ENCODE peak calls at places on chromosome 2, in eight cellular contexts. M is left ventricle myocardium inferior; T is AG04450; E is lower lobe of right lung; B is breast epithelium; G is RWPE2; H is psoas muscle; N is CD8-positive, alpha-beta T cell. X is an unnamed sample.

GRCh38 chr2:15383695-15384350 is 177.3 kb downstream of the NBAS start:
- DNase-seq in M (no peak), T (no peak), E (no peak), B (no peak), G (no peak), H (no peak), N (no peak), X (no peak)

GRCh38 chr2:8307779-8308178 is 374.1 kb upstream of the ID2 start:
- DNase-seq in M (no peak), T (no peak), E (no peak), B (no peak), G (no peak), H (no peak), N (no peak), X (no peak)

GRCh38 chr2:182636694-182637093 is 79.4 kb upstream of the DNAJC10 start:
- DNase-seq in M (no peak), T (no peak), E (no peak), B (no peak), G (no peak), H (no peak), N (no peak), X (no peak)

GRCh38 chr2:190563109-190563508 is 28.6 kb upstream of the NEMP2 start:
- DNase-seq in M (no peak), T (no peak), E (no peak), B (no peak), G (no peak), H (no peak), N (no peak), X (no peak)

GRCh38 chr2:188937228-188938220 is 36.6 kb upstream of the COL3A1 start:
- DNase-seq in M (no peak), T (peak; percentile 27), E (no peak), B (no peak), G (no peak), H (no peak), N (no peak), X (peak; percentile 53)

GRCh38 chr2:72144746-72145657 is 2.7 kb downstream of the CYP26B1 start:
- DNase-seq in M (peak; percentile 48), T (no peak), E (no peak), B (peak; percentile 54), G (peak; percentile 84), H (peak; percentile 54), N (no peak), X (no peak)

GRCh38 chr2:215728504-215729065 is 284.8 kb downstream of the MREG start:
- DNase-seq in M (no peak), T (peak; percentile 72), E (peak; percentile 53), B (no peak), G (peak; percentile 61), H (peak; percentile 12), N (no peak), X (peak; percentile 97)

GRCh38 chr2:120589782-120590608 is 145.7 kb upstream of the GLI2 start:
- DNase-seq in M (no peak), T (peak; percentile 89), E (no peak), B (no peak), G (no peak), H (peak; percentile 1), N (no peak), X (peak; percentile 94)

GRCh38 chr2:239544141-239544800 is 143.5 kb upstream of the HDAC4 start:
- DNase-seq in M (no peak), T (no peak), E (no peak), B (peak; percentile 43), G (no peak), H (no peak), N (no peak), X (no peak)

GRCh38 chr2:239544846-239545465 is 144.1 kb upstream of the HDAC4 start:
- DNase-seq in M (no peak), T (no peak), E (no peak), B (peak; percentile 28), G (peak; percentile 21), H (no peak), N (no peak), X (no peak)

GRCh38 chr2:239546541-239546940 is 145.7 kb upstream of the HDAC4 start:
- DNase-seq in M (no peak), T (no peak), E (no peak), B (peak; percentile 20), G (peak; percentile 28), H (no peak), N (no peak), X (no peak)

GRCh38 chr2:239543696-239544095 is 142.9 kb upstream of the HDAC4 start:
- DNase-seq in M (no peak), T (no peak), E (no peak), B (no peak), G (no peak), H (no peak), N (no peak), X (no peak)

GRCh38 chr2:239545741-239546392 is 145.0 kb upstream of the HDAC4 start:
- DNase-seq in M (no peak), T (no peak), E (no peak), B (peak; percentile 38), G (peak; percentile 29), H (no peak), N (no peak), X (no peak)
- H3K27ac ChIP-seq in M (no peak overlapping the region), T (no peak overlapping the region), E (no peak overlapping the region), B (no peak overlapping the region), G (no peak overlapping the region), H (no peak overlapping the region), N (no peak overlapping the region), X (no peak overlapping the region)

DNA sequence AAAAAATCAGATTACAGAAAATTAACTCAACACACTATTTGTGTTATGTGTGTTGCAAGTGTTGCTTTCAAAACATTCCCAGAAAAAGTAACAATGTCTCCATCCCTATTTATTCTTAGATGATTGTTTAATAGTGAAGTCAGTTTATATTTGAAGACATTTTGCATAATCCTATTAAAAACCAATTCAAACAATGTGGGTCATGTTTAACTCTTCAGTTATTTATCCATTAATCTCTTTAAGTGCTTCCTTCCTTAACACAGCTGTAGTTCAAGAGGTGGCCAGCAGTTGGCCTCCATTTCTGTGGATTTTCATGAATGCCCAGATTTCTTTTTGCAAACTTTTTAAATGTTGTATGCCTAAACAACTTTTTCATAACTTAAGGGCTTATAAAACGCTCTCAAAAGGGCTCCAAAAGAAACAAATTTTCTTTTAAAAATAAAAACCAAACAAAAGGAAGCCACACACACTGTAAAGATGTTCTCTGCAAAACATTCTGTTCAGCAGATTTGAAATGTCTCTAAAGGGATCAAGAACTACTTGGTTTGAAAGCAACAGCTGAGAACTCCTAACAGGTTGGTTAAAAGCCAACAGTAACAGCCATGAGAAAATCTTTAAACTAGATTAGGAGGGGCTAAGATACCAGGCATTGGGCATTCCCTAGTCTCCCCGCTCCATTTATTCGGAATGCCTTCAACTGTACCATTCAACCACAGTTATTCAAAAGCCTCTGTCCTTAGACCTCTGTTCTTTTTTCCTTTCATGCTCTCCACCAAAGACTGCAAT is 71.5 kb downstream of the THADA start:
- DNase-seq in M (no peak), T (no peak), E (no peak), B (no peak), G (no peak), H (no peak), N (no peak), X (no peak)
- TF ChIP-seq CTCF in M (peak; percentile 42), T (peak; percentile 55), E (peak; percentile 31), B (no peak), G (peak; percentile 22), H (no peak), N (peak; percentile 20), X (peak; percentile 56)

GRCh38 chr2:42101641-42102605 is 54.1 kb downstream of the PKDCC start:
- DNase-seq in M (peak; percentile 64), T (peak; percentile 80), E (peak; percentile 88), B (no peak), G (no peak), H (peak; percentile 41), N (peak; percentile 91), X (peak; percentile 85)

GRCh38 chr2:42105330-42106256 is 57.8 kb downstream of the PKDCC start:
- DNase-seq in M (peak; percentile 29), T (no peak), E (peak; percentile 79), B (no peak), G (no peak), H (peak; percentile 36), N (peak; percentile 73), X (peak; percentile 30)

GRCh38 chr2:42102606-42103450 is 55.0 kb downstream of the PKDCC start:
- DNase-seq in M (peak; percentile 67), T (no peak), E (peak; percentile 78), B (no peak), G (no peak), H (peak; percentile 51), N (no peak), X (peak; percentile 45)

GRCh38 chr2:42104621-42105020 is 56.8 kb downstream of the PKDCC start:
- DNase-seq in M (no peak), T (no peak), E (no peak), B (no peak), G (no peak), H (no peak), N (no peak), X (no peak)

DNA sequence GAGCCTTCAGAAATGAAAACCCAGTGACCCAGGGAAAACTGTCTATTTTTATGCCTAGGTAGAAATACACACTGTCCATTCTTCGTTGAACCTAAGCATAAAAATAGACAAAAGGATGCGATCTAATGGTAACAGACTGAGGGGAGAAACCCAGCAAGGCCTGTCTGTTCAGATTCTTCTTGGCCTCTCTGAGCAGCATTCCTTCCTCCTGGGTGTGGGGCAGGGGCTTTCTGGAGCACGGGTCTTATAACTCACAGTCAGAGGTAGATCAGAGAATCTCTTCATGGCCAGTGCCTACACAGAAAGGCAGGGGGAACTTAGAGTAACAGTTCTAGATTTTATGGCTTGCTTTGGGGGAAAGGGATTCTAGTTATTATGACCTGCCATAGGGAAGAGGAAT is 56.0 kb downstream of the PKDCC start:
- DNase-seq in M (no peak), T (no peak), E (no peak), B (no peak), G (no peak), H (no peak), N (no peak), X (no peak)
- H3K27ac ChIP-seq in M (no peak overlapping the region), T (no peak overlapping the region), E (peak overlapping the region; percentile 71), B (peak overlapping the region; percentile 89), G (no peak overlapping the region), H (no peak overlapping the region), N (no peak overlapping the region), X (no peak overlapping the region)

DNA sequence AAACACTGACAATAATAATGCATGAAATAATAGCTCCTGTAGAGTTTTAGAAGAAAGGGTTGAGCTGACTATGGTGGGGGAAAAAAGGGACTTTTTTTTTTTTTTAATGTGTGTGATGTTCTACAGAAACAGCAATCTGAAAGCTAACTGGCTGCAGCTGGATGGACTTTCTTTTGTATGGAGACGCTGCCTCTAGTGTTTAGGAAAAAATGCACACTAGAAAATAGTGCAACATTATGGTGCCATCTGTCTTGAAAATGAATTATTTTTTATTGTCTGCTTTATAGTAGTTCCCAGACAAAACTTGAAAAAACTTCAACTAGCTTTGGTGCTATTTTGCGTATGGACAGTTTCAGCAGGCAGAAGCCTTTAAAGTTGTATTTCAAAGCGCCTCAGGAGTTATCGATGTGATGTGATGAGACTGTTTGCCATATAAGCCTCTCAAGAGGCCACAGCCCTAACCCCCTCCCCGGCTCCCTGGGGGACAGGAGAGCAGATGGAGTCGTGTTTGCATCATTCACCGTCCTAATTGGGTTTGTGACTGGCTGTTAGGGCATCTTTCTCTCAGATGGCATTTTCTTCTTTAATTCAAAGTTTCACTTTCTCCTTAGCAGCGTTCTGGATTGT is 86.9 kb downstream of the LTBP1 start:
- DNase-seq in M (no peak), T (peak; percentile 15), E (no peak), B (no peak), G (no peak), H (no peak), N (no peak), X (peak; percentile 52)
- TF ChIP-seq CTCF in M (peak; percentile 69), T (peak; percentile 67), E (peak; percentile 35), B (peak; percentile 32), G (peak; percentile 79), H (peak; percentile 52), N (no peak), X (peak; percentile 58)

GRCh38 chr2:105239924-105240323 is 1.6 kb upstream of the GPR45 start:
- DNase-seq in M (no peak), T (peak; percentile 73), E (no peak), B (no peak), G (no peak), H (no peak), N (no peak), X (peak; percentile 89)
- H3K27ac ChIP-seq in M (no peak overlapping the region), T (no peak overlapping the region), E (no peak overlapping the region), B (no peak overlapping the region), G (no peak overlapping the region), H (no peak overlapping the region), N (no peak overlapping the region), X (no peak overlapping the region)